ENCODE peak calls at places on chromosomes 13 and 19, in eight cellular contexts. One of them, this sample, is unnamed. For H3K4me1, the result is how much of the 10 kb centered on the place peaks cover.

GRCh38 chr19:592101-592500 is 2.4 kb downstream of the HCN2 start:
- DNase-seq in stomach: no peak
- DNase-seq in GM23338: no peak
- DNase-seq in prostate gland: no peak
- DNase-seq in endothelial cell of umbilical vein: no peak
- DNase-seq in SK-N-SH: no peak
- DNase-seq in suprapubic skin: no peak
- DNase-seq in transverse colon: no peak
- DNase-seq in this sample: no peak

GRCh38 chr19:33662391-33662790 is 40.6 kb downstream of the CHST8 start:
- DNase-seq in transverse colon: no peak
- DNase-seq in GM23338: no peak
- DNase-seq in SK-N-SH: no peak
- DNase-seq in prostate gland: no peak
- DNase-seq in endothelial cell of umbilical vein: no peak
- DNase-seq in suprapubic skin: no peak
- DNase-seq in stomach: no peak
- DNase-seq in this sample: no peak

GRCh38 chr19:4922530-4923378 is 13.5 kb downstream of the UHRF1 start:
- DNase-seq in suprapubic skin: no peak
- DNase-seq in SK-N-SH: no peak
- DNase-seq in transverse colon: no peak
- DNase-seq in GM23338: no peak
- DNase-seq in endothelial cell of umbilical vein: no peak
- DNase-seq in prostate gland: no peak
- DNase-seq in stomach: no peak
- DNase-seq in this sample: no peak

GRCh38 chr13:74316531-74316930 is 182.3 kb upstream of the KLF12 start:
- DNase-seq in SK-N-SH: no peak
- DNase-seq in prostate gland: no peak
- DNase-seq in endothelial cell of umbilical vein: no peak
- DNase-seq in suprapubic skin: no peak
- DNase-seq in GM23338: no peak
- DNase-seq in transverse colon: no peak
- DNase-seq in stomach: no peak
- DNase-seq in this sample: no peak

GRCh38 chr19:17671906-17672305 is 16.2 kb downstream of the UNC13A start:
- DNase-seq in prostate gland: no peak
- DNase-seq in endothelial cell of umbilical vein: peak
- DNase-seq in GM23338: peak
- DNase-seq in stomach: no peak
- DNase-seq in transverse colon: no peak
- DNase-seq in SK-N-SH: peak
- DNase-seq in suprapubic skin: no peak
- DNase-seq in this sample: no peak

GRCh38 chr19:49425178-49425577 is at the start of gene GFY:
- DNase-seq in endothelial cell of umbilical vein: no peak
- DNase-seq in SK-N-SH: no peak
- DNase-seq in prostate gland: no peak
- DNase-seq in GM23338: no peak
- DNase-seq in stomach: no peak
- DNase-seq in transverse colon: no peak
- DNase-seq in suprapubic skin: peak
- DNase-seq in this sample: no peak

GRCh38 chr19:49333426-49334288 is 1.5 kb upstream of the CD37 start:
- DNase-seq in stomach: peak
- DNase-seq in SK-N-SH: no peak
- DNase-seq in suprapubic skin: peak
- DNase-seq in prostate gland: no peak
- DNase-seq in endothelial cell of umbilical vein: no peak
- DNase-seq in GM23338: no peak
- DNase-seq in transverse colon: peak
- DNase-seq in this sample: no peak

GRCh38 chr13:111912991-111913781 is 153.8 kb upstream of the SOX1 start:
- DNase-seq in prostate gland: no peak
- DNase-seq in suprapubic skin: peak
- DNase-seq in stomach: no peak
- DNase-seq in SK-N-SH: no peak
- DNase-seq in transverse colon: no peak
- DNase-seq in endothelial cell of umbilical vein: no peak
- DNase-seq in GM23338: no peak
- DNase-seq in this sample: peak

GRCh38 chr13:113749956-113750355 is 9.1 kb upstream of the TMEM255B start:
- DNase-seq in SK-N-SH: no peak
- DNase-seq in suprapubic skin: no peak
- DNase-seq in transverse colon: no peak
- DNase-seq in endothelial cell of umbilical vein: no peak
- DNase-seq in stomach: no peak
- DNase-seq in prostate gland: no peak
- DNase-seq in GM23338: no peak
- DNase-seq in this sample: no peak

GRCh38 chr13:41079725-41080124 is 18.4 kb downstream of the WBP4 start:
- DNase-seq in suprapubic skin: no peak
- DNase-seq in prostate gland: no peak
- DNase-seq in GM23338: no peak
- DNase-seq in stomach: no peak
- DNase-seq in SK-N-SH: no peak
- DNase-seq in transverse colon: no peak
- DNase-seq in endothelial cell of umbilical vein: no peak
- DNase-seq in this sample: no peak

GRCh38 chr13:97423300-97424045 is 10.5 kb upstream of the RAP2A start:
- DNase-seq in endothelial cell of umbilical vein: no peak
- DNase-seq in transverse colon: no peak
- DNase-seq in GM23338: no peak
- DNase-seq in prostate gland: no peak
- DNase-seq in suprapubic skin: no peak
- DNase-seq in stomach: no peak
- DNase-seq in SK-N-SH: no peak
- DNase-seq in this sample: no peak

GRCh38 chr13:45166858-45167257 is 34.0 kb downstream of the KCTD4 start:
- DNase-seq in suprapubic skin: no peak
- DNase-seq in transverse colon: no peak
- DNase-seq in endothelial cell of umbilical vein: no peak
- DNase-seq in stomach: no peak
- DNase-seq in prostate gland: no peak
- DNase-seq in SK-N-SH: no peak
- DNase-seq in GM23338: no peak
- DNase-seq in this sample: no peak

GRCh38 chr19:55447421-55448174 is 4.5 kb upstream of the SHISA7 start:
- DNase-seq in endothelial cell of umbilical vein: no peak
- DNase-seq in suprapubic skin: no peak
- DNase-seq in stomach: no peak
- DNase-seq in transverse colon: no peak
- DNase-seq in GM23338: peak
- DNase-seq in prostate gland: peak
- DNase-seq in SK-N-SH: peak
- DNase-seq in this sample: no peak

GRCh38 chr13:87887459-87888123 is 216.4 kb downstream of the SLITRK5 start:
- DNase-seq in transverse colon: no peak
- DNase-seq in suprapubic skin: no peak
- DNase-seq in SK-N-SH: no peak
- DNase-seq in endothelial cell of umbilical vein: no peak
- DNase-seq in GM23338: no peak
- DNase-seq in stomach: no peak
- DNase-seq in prostate gland: no peak
- DNase-seq in this sample: no peak

GRCh38 chr19:3324405-3324856 is 42.0 kb upstream of the NFIC start:
- DNase-seq in prostate gland: peak
- DNase-seq in stomach: peak
- DNase-seq in SK-N-SH: peak
- DNase-seq in GM23338: peak
- DNase-seq in transverse colon: peak
- DNase-seq in suprapubic skin: no peak
- DNase-seq in endothelial cell of umbilical vein: peak
- DNase-seq in this sample: no peak

DNA sequence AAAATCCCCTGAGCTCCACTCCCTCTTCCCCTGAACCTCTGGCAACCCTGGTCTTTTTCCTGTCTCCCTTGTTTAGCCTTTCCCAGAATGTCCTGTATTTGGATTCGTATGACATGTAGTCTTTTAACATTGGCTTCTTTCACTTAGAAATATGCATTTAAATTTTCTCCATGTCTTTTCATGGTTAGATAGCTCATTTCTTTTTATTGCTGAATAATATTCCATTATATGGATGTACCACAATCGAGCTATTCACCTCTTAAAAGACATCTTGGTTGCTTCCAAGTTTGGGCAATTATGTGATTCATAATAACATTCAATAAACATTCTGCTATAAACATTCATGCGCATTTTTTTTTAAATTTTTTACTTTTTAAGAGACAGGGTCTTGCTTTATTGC is 99.6 kb upstream of the ZNF536 start:
- DNase-seq in prostate gland: no peak
- DNase-seq in endothelial cell of umbilical vein: no peak
- DNase-seq in stomach: no peak
- DNase-seq in GM23338: no peak
- DNase-seq in suprapubic skin: no peak
- DNase-seq in SK-N-SH: no peak
- DNase-seq in transverse colon: no peak
- DNase-seq in this sample: no peak
- TF ChIP-seq POLR2AphosphoS5 in prostate gland: no peak
- TF ChIP-seq POLR2AphosphoS5 in endothelial cell of umbilical vein: no peak
- TF ChIP-seq POLR2AphosphoS5 in stomach: no peak
- TF ChIP-seq POLR2AphosphoS5 in GM23338: no peak
- TF ChIP-seq POLR2AphosphoS5 in suprapubic skin: no peak
- TF ChIP-seq POLR2AphosphoS5 in SK-N-SH: no peak
- TF ChIP-seq POLR2AphosphoS5 in transverse colon: no peak
- TF ChIP-seq POLR2AphosphoS5 in this sample: no peak

GRCh38 chr19:15249560-15249874 is 17.3 kb upstream of the EPHX3 start:
- DNase-seq in prostate gland: no peak
- DNase-seq in stomach: no peak
- DNase-seq in endothelial cell of umbilical vein: no peak
- DNase-seq in SK-N-SH: no peak
- DNase-seq in suprapubic skin: no peak
- DNase-seq in GM23338: no peak
- DNase-seq in transverse colon: no peak
- DNase-seq in this sample: no peak

GRCh38 chr19:15246198-15246481 is 13.9 kb upstream of the EPHX3 start:
- DNase-seq in prostate gland: no peak
- DNase-seq in SK-N-SH: no peak
- DNase-seq in GM23338: no peak
- DNase-seq in transverse colon: no peak
- DNase-seq in stomach: no peak
- DNase-seq in suprapubic skin: no peak
- DNase-seq in endothelial cell of umbilical vein: no peak
- DNase-seq in this sample: no peak

GRCh38 chr19:15247107-15248014 is 15.1 kb upstream of the EPHX3 start:
- DNase-seq in prostate gland: no peak
- DNase-seq in endothelial cell of umbilical vein: no peak
- DNase-seq in GM23338: no peak
- DNase-seq in stomach: no peak
- DNase-seq in suprapubic skin: no peak
- DNase-seq in transverse colon: no peak
- DNase-seq in SK-N-SH: no peak
- DNase-seq in this sample: no peak

GRCh38 chr19:15248648-15249559 is 16.7 kb upstream of the EPHX3 start:
- DNase-seq in endothelial cell of umbilical vein: peak
- DNase-seq in prostate gland: peak
- DNase-seq in GM23338: no peak
- DNase-seq in suprapubic skin: peak
- DNase-seq in SK-N-SH: no peak
- DNase-seq in stomach: peak
- DNase-seq in transverse colon: peak
- DNase-seq in this sample: no peak

DNA sequence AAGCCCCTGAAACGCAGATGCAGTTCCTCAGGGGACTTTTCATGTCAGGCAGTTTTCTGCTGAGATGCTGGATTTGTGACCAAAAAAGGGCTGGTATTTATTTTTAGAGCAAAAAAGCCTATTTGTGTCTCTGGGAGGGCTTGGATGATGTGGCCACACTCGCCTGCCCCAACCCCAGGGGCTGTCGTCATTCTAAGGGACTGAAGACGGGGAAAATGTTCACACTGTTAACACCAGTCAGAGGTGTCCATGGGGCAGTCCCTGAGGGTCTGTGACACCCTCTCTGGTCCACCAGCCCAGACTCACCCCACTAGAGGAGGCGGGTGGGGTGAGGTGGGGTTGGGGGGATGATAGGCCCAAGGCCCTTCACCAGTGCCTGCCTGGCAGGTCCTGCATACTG is 15.9 kb upstream of the EPHX3 start:
- DNase-seq in prostate gland: no peak
- DNase-seq in stomach: no peak
- DNase-seq in transverse colon: no peak
- DNase-seq in suprapubic skin: no peak
- DNase-seq in GM23338: no peak
- DNase-seq in endothelial cell of umbilical vein: no peak
- DNase-seq in SK-N-SH: no peak
- DNase-seq in this sample: no peak
- H3K4me1 ChIP-seq in prostate gland: under half
- H3K4me1 ChIP-seq in stomach: half or more
- H3K4me1 ChIP-seq in transverse colon: half or more
- H3K4me1 ChIP-seq in suprapubic skin: half or more
- H3K4me1 ChIP-seq in GM23338: under half
- H3K4me1 ChIP-seq in endothelial cell of umbilical vein: under half
- H3K4me1 ChIP-seq in SK-N-SH: under half
- H3K4me1 ChIP-seq in this sample: half or more

GRCh38 chr13:26422036-26422435 is 135.4 kb upstream of the WASF3 start:
- DNase-seq in GM23338: no peak
- DNase-seq in prostate gland: no peak
- DNase-seq in transverse colon: no peak
- DNase-seq in suprapubic skin: no peak
- DNase-seq in stomach: no peak
- DNase-seq in SK-N-SH: no peak
- DNase-seq in endothelial cell of umbilical vein: no peak
- DNase-seq in this sample: no peak

GRCh38 chr13:26423634-26424033 is 133.8 kb upstream of the WASF3 start:
- DNase-seq in SK-N-SH: peak
- DNase-seq in suprapubic skin: no peak
- DNase-seq in GM23338: peak
- DNase-seq in endothelial cell of umbilical vein: no peak
- DNase-seq in prostate gland: no peak
- DNase-seq in stomach: no peak
- DNase-seq in transverse colon: peak
- DNase-seq in this sample: no peak

GRCh38 chr13:26425439-26426358 is 131.8 kb upstream of the WASF3 start:
- DNase-seq in stomach: peak
- DNase-seq in suprapubic skin: no peak
- DNase-seq in transverse colon: peak
- DNase-seq in SK-N-SH: no peak
- DNase-seq in endothelial cell of umbilical vein: no peak
- DNase-seq in GM23338: no peak
- DNase-seq in prostate gland: no peak
- DNase-seq in this sample: no peak

GRCh38 chr13:26424181-26424580 is 133.3 kb upstream of the WASF3 start:
- DNase-seq in endothelial cell of umbilical vein: no peak
- DNase-seq in transverse colon: no peak
- DNase-seq in GM23338: no peak
- DNase-seq in stomach: no peak
- DNase-seq in SK-N-SH: no peak
- DNase-seq in suprapubic skin: no peak
- DNase-seq in prostate gland: no peak
- DNase-seq in this sample: no peak

GRCh38 chr13:26420282-26420960 is 137.1 kb upstream of the WASF3 start:
- DNase-seq in transverse colon: no peak
- DNase-seq in SK-N-SH: no peak
- DNase-seq in GM23338: no peak
- DNase-seq in stomach: no peak
- DNase-seq in endothelial cell of umbilical vein: no peak
- DNase-seq in prostate gland: no peak
- DNase-seq in suprapubic skin: no peak
- DNase-seq in this sample: no peak
- TF ChIP-seq POLR2AphosphoS5 in transverse colon: no peak
- TF ChIP-seq POLR2AphosphoS5 in SK-N-SH: no peak
- TF ChIP-seq POLR2AphosphoS5 in GM23338: no peak
- TF ChIP-seq POLR2AphosphoS5 in stomach: no peak
- TF ChIP-seq POLR2AphosphoS5 in endothelial cell of umbilical vein: no peak
- TF ChIP-seq POLR2AphosphoS5 in prostate gland: no peak
- TF ChIP-seq POLR2AphosphoS5 in suprapubic skin: no peak
- TF ChIP-seq POLR2AphosphoS5 in this sample: no peak

GRCh38 chr19:2282862-2283237 is 875 bp upstream of the PEAK3 start:
- DNase-seq in prostate gland: no peak
- DNase-seq in transverse colon: no peak
- DNase-seq in endothelial cell of umbilical vein: no peak
- DNase-seq in suprapubic skin: no peak
- DNase-seq in stomach: no peak
- DNase-seq in SK-N-SH: no peak
- DNase-seq in GM23338: no peak
- DNase-seq in this sample: no peak
- H3K4me1 ChIP-seq in prostate gland: under half
- H3K4me1 ChIP-seq in transverse colon: under half
- H3K4me1 ChIP-seq in endothelial cell of umbilical vein: under half
- H3K4me1 ChIP-seq in suprapubic skin: under half
- H3K4me1 ChIP-seq in stomach: under half
- H3K4me1 ChIP-seq in SK-N-SH: under half
- H3K4me1 ChIP-seq in GM23338: under half
- H3K4me1 ChIP-seq in this sample: under half

This sample was measured in esophagus muscularis mucosa.